ENCODE peak calls at places on chromosomes 6 and 20, in nine cellular contexts. Y is left colon; A is activated T-helper 9 cell treated with anti-CD3 and anti-CD28 coated beads, Interleukin-2, amount 50 U/mL, for 16 hours; F is HL-60; E is mesenteric fat pad; J is Right ventricle myocardium superior; I is Peyer's patch; P is activated CD4-positive, alpha-beta T cell treated with anti-CD3 and anti-CD28 coated beads, Interleukin-2, amount 50 U/mL, for 4 hours; U is GM12864. T is an unnamed sample.

GRCh38 chr6:164897523-164898094 is 411.8 kb downstream of the C6orf118 start:
- DNase-seq in Y (no peak), A (no peak), F (no peak), E (no peak), J (no peak), I (no peak), P (no peak), U (no peak), T (no peak)

GRCh38 chr6:44071670-44072451 is 55.4 kb downstream of the MRPL14 start:
- DNase-seq in Y (no peak), A (no peak), F (no peak), E (no peak), J (no peak), I (no peak), P (no peak), U (no peak), T (no peak)

GRCh38 chr6:14320342-14320741 is 202.8 kb downstream of the CD83 start:
- DNase-seq in Y (no peak), A (no peak), F (no peak), E (no peak), J (no peak), I (no peak), P (no peak), U (no peak), T (no peak)

GRCh38 chr6:112409311-112409710 is 62.2 kb downstream of the RFPL4B start:
- DNase-seq in Y (no peak), A (no peak), F (no peak), E (no peak), J (no peak), I (no peak), P (no peak), U (no peak), T (no peak)

GRCh38 chr6:22589118-22589517 is 19.8 kb downstream of the HDGFL1 start:
- DNase-seq in Y (no peak), A (no peak), F (no peak), E (no peak), J (no peak), I (no peak), P (no peak), U (no peak), T (no peak)

GRCh38 chr6:8481727-8482126 is 46.4 kb upstream of the SLC35B3 start:
- DNase-seq in Y (no peak), A (no peak), F (no peak), E (no peak), J (no peak), I (no peak), P (no peak), U (no peak), T (no peak)

GRCh38 chr20:25053207-25054132 is 4.5 kb downstream of the ACSS1 start:
- DNase-seq in Y (peak; percentile 26), A (no peak), F (peak; percentile 30), E (no peak), J (peak; percentile 83), I (peak; percentile 51), P (no peak), U (no peak), T (peak; percentile 42)

GRCh38 chr6:43724914-43725642 is 37.5 kb upstream of the MRPS18A start:
- DNase-seq in Y (peak; percentile 90), A (peak; percentile 74), F (peak; percentile 98), E (peak; percentile 94), J (peak; percentile 89), I (peak; percentile 93), P (peak; percentile 62), U (no peak), T (peak; percentile 90)

GRCh38 chr20:651713-652610 is 1.0 kb downstream of the SRXN1 start:
- DNase-seq in Y (peak; percentile 18), A (no peak), F (peak; percentile 25), E (no peak), J (peak; percentile 40), I (peak; percentile 64), P (no peak), U (no peak), T (no peak)

T was measured in mucosa of gallbladder.